ENCODE peak calls at places on chromosomes 4 and X, in ten cellular contexts. T is dorsolateral prefrontal cortex; X is astrocyte of the hippocampus; A is BJ; Y is H54; G is CD4-positive, alpha-beta T cell; I is CD8-positive, alpha-beta memory T cell; Q is stimulated activated naive CD8-positive, alpha-beta T cell treated with anti-CD3 and anti-CD28 coated beads, Interleukin-15, Interleukin-2, amounts not matched to agents 100 U/mL and 50 U/mL, for 24 hours; V is activated CD8-positive, alpha-beta memory T cell treated with anti-CD3 and anti-CD28 coated beads for 4 hours; O is effector CD4-positive, alpha-beta T cell. N is an unnamed sample.

GRCh38 chrX:131789664-131790063 is 233.4 kb upstream of the STK26 start:
- DNase-seq in X (no peak), G (no peak), O (no peak), Q (no peak), I (no peak), V (no peak), A (no peak), Y (no peak), T (no peak), N (no peak)

GRCh38 chrX:40922307-40922706 is 162.9 kb upstream of the USP9X start:
- DNase-seq in I (no peak), T (no peak), G (no peak), Q (no peak), X (peak), V (no peak), O (no peak), A (no peak), Y (no peak), N (no peak)

GRCh38 chr4:54660145-54660535 is 2.4 kb downstream of the KIT start:
- DNase-seq in Y (no peak), V (no peak), T (no peak), O (no peak), Q (no peak), G (no peak), A (no peak), X (no peak), I (no peak), N (no peak)

GRCh38 chrX:9610774-9611392 is 146.0 kb downstream of the TBL1X start:
- DNase-seq in Q (no peak), T (no peak), Y (no peak), A (no peak), V (no peak), G (no peak), X (peak), I (no peak), O (no peak), N (no peak)

GRCh38 chr4:77309496-77309895 is 152.5 kb downstream of the CCNG2 start:
- DNase-seq in G (no peak), Y (no peak), I (no peak), X (no peak), O (no peak), A (no peak), V (no peak), Q (no peak), T (no peak), N (no peak)

GRCh38 chr4:3480528-3481112 is 17.5 kb downstream of the DOK7 start:
- DNase-seq in Y (peak), O (peak), G (peak), T (peak), V (peak), I (peak), A (no peak), Q (peak), X (peak), N (peak)

GRCh38 chr4:825063-825968 is 613 bp downstream of the CPLX1 start:
- DNase-seq in T (no peak), X (peak), G (peak), A (no peak), Q (no peak), Y (no peak), V (no peak), I (peak), O (no peak), N (peak)

GRCh38 chr4:111778543-111778942 is 366.7 kb upstream of the FAM241A start:
- DNase-seq in Y (no peak), O (no peak), A (no peak), T (no peak), I (no peak), V (no peak), G (no peak), X (no peak), Q (no peak), N (no peak)

GRCh38 chr4:16524911-16525574 is 298.8 kb upstream of the TAPT1 start:
- DNase-seq in G (no peak), Q (no peak), I (no peak), V (no peak), Y (no peak), O (no peak), A (no peak), X (no peak), T (no peak), N (no peak)

GRCh38 chrX:2828404-2829065 is at the start of gene GYG2:
- DNase-seq in G (no peak), X (peak), Y (no peak), T (no peak), I (no peak), A (no peak), V (no peak), O (no peak), Q (no peak), N (no peak)

GRCh38 chr4:28009541-28009940 is 1148.9 kb downstream of the STIM2 start:
- DNase-seq in Q (no peak), A (no peak), Y (no peak), I (no peak), O (no peak), X (no peak), T (no peak), G (no peak), V (no peak), N (no peak)

GRCh38 chr4:128615197-128615596 is 194.3 kb upstream of the JADE1 start:
- DNase-seq in Y (no peak), V (no peak), X (no peak), I (no peak), Q (no peak), G (no peak), T (no peak), O (no peak), A (no peak), N (no peak)

GRCh38 chr4:6198768-6199343 is 1.5 kb downstream of the JAKMIP1 start:
- DNase-seq in T (no peak), G (peak), Q (peak), Y (no peak), A (no peak), V (no peak), I (peak), O (no peak), X (peak), N (peak)

GRCh38 chr4:143346208-143346607 is 9.5 kb downstream of the GAB1 start:
- DNase-seq in A (no peak), O (no peak), I (no peak), X (peak), G (no peak), T (no peak), Y (no peak), V (no peak), Q (no peak), N (no peak)

GRCh38 chr4:186624951-186625350 is 69.6 kb upstream of the MTNR1A start:
- DNase-seq in G (no peak), O (no peak), Q (no peak), T (no peak), Y (no peak), I (no peak), V (no peak), A (peak), X (peak), N (no peak)

GRCh38 chrX:45527834-45528233 is 327.2 kb upstream of the DIPK2B start:
- DNase-seq in A (no peak), X (no peak), I (no peak), T (no peak), O (no peak), V (no peak), G (no peak), Q (no peak), Y (no peak), N (no peak)

GRCh38 chr4:73990988-73991883 is 3.2 kb upstream of the PPBP start:
- DNase-seq in O (no peak), X (no peak), Q (no peak), G (no peak), A (no peak), V (no peak), Y (no peak), T (no peak), I (no peak), N (no peak)

GRCh38 chr4:125096662-125097061 is 218.1 kb upstream of the FAT4 start:
- DNase-seq in A (no peak), G (no peak), T (no peak), Q (no peak), O (no peak), I (no peak), V (no peak), X (no peak), Y (no peak), N (no peak)

GRCh38 chr4:128606173-128606572 is 203.3 kb upstream of the JADE1 start:
- DNase-seq in I (no peak), V (no peak), O (no peak), X (peak), Y (peak), A (peak), T (no peak), Q (no peak), G (no peak), N (no peak)

GRCh38 chr4:100169796-100170485 is 20.3 kb downstream of the DDIT4L start:
- DNase-seq in Q (no peak), Y (no peak), G (no peak), X (no peak), O (no peak), T (no peak), V (no peak), A (no peak), I (no peak), N (no peak)

GRCh38 chr4:113604955-113605354 is 156.6 kb downstream of the CAMK2D start:
- DNase-seq in I (no peak), G (no peak), Q (no peak), V (no peak), T (no peak), Y (no peak), O (no peak), X (no peak), A (no peak), N (no peak)

GRCh38 chr4:103118171-103118570 is 18.5 kb upstream of the BDH2 start:
- DNase-seq in I (no peak), Q (no peak), G (no peak), T (no peak), V (no peak), Y (no peak), X (no peak), O (no peak), A (no peak), N (no peak)

GRCh38 chrX:120790118-120790517 is 85.5 kb downstream of the CT47B1 start:
- DNase-seq in A (no peak), O (no peak), Q (no peak), V (no peak), X (peak), G (no peak), I (no peak), Y (peak), T (peak), N (peak)

GRCh38 chr4:148259841-148260240 is 182.4 kb downstream of the NR3C2 start:
- DNase-seq in Q (no peak), X (no peak), I (no peak), V (no peak), Y (no peak), T (no peak), G (no peak), A (no peak), O (no peak), N (no peak)

GRCh38 chr4:151091047-151091446 is 8.4 kb upstream of the RPS3A start:
- DNase-seq in A (no peak), O (no peak), V (no peak), G (no peak), X (no peak), I (no peak), Y (no peak), Q (no peak), T (no peak), N (no peak)

GRCh38 chr4:159481936-159482335 is 379.1 kb downstream of the RAPGEF2 start:
- DNase-seq in T (no peak), I (no peak), G (no peak), V (no peak), A (no peak), X (no peak), Q (no peak), Y (no peak), O (no peak), N (no peak)

GRCh38 chrX:119981286-119982070 is 37.9 kb upstream of the NKAP start:
- DNase-seq in V (no peak), Q (peak), A (no peak), X (peak), Y (peak), I (no peak), G (no peak), O (no peak), T (no peak), N (no peak)

GRCh38 chrX:154735695-154736393 is 15.0 kb downstream of the GAB3 start:
- DNase-seq in Q (no peak), A (no peak), I (no peak), G (no peak), O (no peak), Y (no peak), T (no peak), V (no peak), X (peak), N (no peak)

GRCh38 chr4:151678048-151678853 is 82.6 kb downstream of the GATB start:
- DNase-seq in A (no peak), V (no peak), G (no peak), T (no peak), I (no peak), O (no peak), Y (no peak), Q (no peak), X (no peak), N (no peak)

GRCh38 chrX:15674514-15674898 is 9.9 kb upstream of the CLTRN start:
- DNase-seq in V (peak), Q (peak), I (peak), X (peak), T (peak), O (peak), Y (peak), A (peak), G (no peak), N (no peak)

GRCh38 chrX:155957843-155958242 is 39.7 kb upstream of the IL9R start:
- DNase-seq in O (no peak), Q (no peak), T (no peak), V (no peak), A (no peak), I (no peak), X (no peak), G (no peak), Y (no peak), N (no peak)

GRCh38 chrX:78104447-78105176 is 564 bp downstream of the PGK1 start:
- DNase-seq in Q (peak), I (peak), A (peak), G (peak), Y (peak), V (no peak), O (peak), X (peak), T (peak), N (no peak)

GRCh38 chrX:2698604-2699003 is 7.5 kb downstream of the CD99 start:
- DNase-seq in I (no peak), T (no peak), G (no peak), X (no peak), V (no peak), O (no peak), Q (no peak), Y (no peak), A (no peak), N (no peak)

GRCh38 chr4:20288047-20288650 is 36.4 kb downstream of the SLIT2 start:
- DNase-seq in Y (no peak), G (no peak), O (no peak), V (no peak), I (no peak), T (no peak), X (peak), A (no peak), Q (no peak), N (no peak)

GRCh38 chr4:67393699-67394281 is 151.5 kb downstream of the CENPC start:
- DNase-seq in V (no peak), X (peak), I (no peak), O (peak), G (no peak), T (no peak), A (no peak), Q (peak), Y (no peak), N (peak)

GRCh38 chr4:6225469-6225868 is 25.1 kb upstream of the JAKMIP1 start:
- DNase-seq in X (peak), O (no peak), G (no peak), Y (peak), A (no peak), I (no peak), T (no peak), Q (no peak), V (no peak), N (peak)

GRCh38 chr4:15753786-15754185 is 24.3 kb upstream of the CD38 start:
- DNase-seq in A (no peak), O (no peak), X (no peak), I (no peak), T (no peak), Y (no peak), Q (no peak), V (no peak), G (no peak), N (no peak)

N was measured in effector memory CD8-positive, alpha-beta T cell.